ENCODE peak calls at places on chromosomes 3 and 15, in four cellular contexts. G is mammary epithelial cell; W is heart right ventricle; F is activated CD8-positive, alpha-beta memory T cell treated with anti-CD3 and anti-CD28 coated beads, Interleukin-2, amount 50 U/mL, for 4 hours. Y is an unnamed sample.

GRCh38 chr15:83516935-83517334 is 69.8 kb downstream of the SH3GL3 start:
- DNase-seq in G (peak; percentile 14), F (no peak), W (no peak), Y (no peak)

GRCh38 chr3:122403489-122403888 is 12.4 kb downstream of the WDR5B start:
- DNase-seq in G (peak; percentile 46), W (no peak), F (no peak), Y (no peak)

GRCh38 chr15:59739557-59740186 is 50.6 kb upstream of the BNIP2 start:
- DNase-seq in W (no peak), F (no peak), G (no peak), Y (no peak)

GRCh38 chr3:136931587-136931986 is 26.2 kb upstream of the IL20RB start:
- DNase-seq in G (no peak), W (no peak), F (no peak), Y (no peak)

GRCh38 chr3:117019082-117019713 is 309.6 kb downstream of the TUSC7 start:
- DNase-seq in F (no peak), G (peak; percentile 28), W (peak; percentile 48), Y (peak; percentile 30)

GRCh38 chr15:47500823-47501222 is 216.5 kb upstream of the SEMA6D start:
- DNase-seq in G (no peak), F (no peak), W (no peak), Y (no peak)

GRCh38 chr3:42749025-42749752 is 23.9 kb downstream of the CCDC13 start:
- DNase-seq in W (no peak), F (no peak), G (no peak), Y (no peak)

GRCh38 chr3:155065537-155065936 is 14.6 kb upstream of the MME start:
- DNase-seq in F (no peak), W (no peak), G (peak; percentile 92), Y (no peak)

GRCh38 chr15:70722266-70723123 is 40.9 kb downstream of the UACA start:
- DNase-seq in G (no peak), W (no peak), F (no peak), Y (no peak)

GRCh38 chr3:148789156-148789555 is 38.5 kb upstream of the CPB1 start:
- DNase-seq in G (no peak), W (no peak), F (no peak), Y (no peak)

GRCh38 chr3:72413228-72413627 is 435.0 kb downstream of the SHQ1 start:
- DNase-seq in F (no peak), W (no peak), G (peak; percentile 39), Y (no peak)

GRCh38 chr3:118817748-118818165 is 216.9 kb downstream of the IGSF11 start:
- DNase-seq in G (peak; percentile 42), F (peak; percentile 20), W (no peak), Y (no peak)

GRCh38 chr3:55494976-55495375 is 7.9 kb upstream of the WNT5A start:
- DNase-seq in W (no peak), G (no peak), F (no peak), Y (no peak)

GRCh38 chr3:37024092-37024491 is 30.8 kb downstream of the MLH1 start:
- DNase-seq in G (no peak), W (no peak), F (no peak), Y (no peak)

GRCh38 chr3:161104561-161105551 is at the start of gene B3GALNT1:
- DNase-seq in W (peak; percentile 47), F (peak; percentile 23), G (peak; percentile 39), Y (peak; percentile 51)

GRCh38 chr3:104606812-104607211 is 759.9 kb upstream of the ALCAM start:
- DNase-seq in F (no peak), W (no peak), G (no peak), Y (no peak)

GRCh38 chr15:80695099-80695910 is at the start of gene ABHD17C:
- DNase-seq in G (peak; percentile 70), W (peak; percentile 39), F (peak; percentile 51), Y (peak; percentile 42)

Y was measured in ovary.